ENCODE peak calls at places on chromosomes 3 and 15, in nine cellular contexts. One of them, this sample, is unnamed.

GRCh38 chr3:18194431-18194830 is 230.7 kb downstream of the SATB1 start:
- DNase-seq in HL-60: peak; percentile 56
- DNase-seq in brain microvascular endothelial cell: no peak
- DNase-seq in pancreas: no peak
- DNase-seq in sigmoid colon: no peak
- DNase-seq in GM23248: no peak
- DNase-seq in Peyer's patch: no peak
- DNase-seq in WERI-Rb-1: no peak
- DNase-seq in esophagus squamous epithelium: no peak
- DNase-seq in this sample: no peak

GRCh38 chr3:178090899-178091298 is 445.3 kb upstream of the KCNMB2 start:
- DNase-seq in HL-60: no peak
- DNase-seq in brain microvascular endothelial cell: no peak
- DNase-seq in pancreas: no peak
- DNase-seq in sigmoid colon: no peak
- DNase-seq in GM23248: no peak
- DNase-seq in Peyer's patch: no peak
- DNase-seq in WERI-Rb-1: no peak
- DNase-seq in esophagus squamous epithelium: no peak
- DNase-seq in this sample: no peak

GRCh38 chr3:23760871-23761373 is 44.8 kb upstream of the UBE2E1 start:
- DNase-seq in HL-60: no peak
- DNase-seq in brain microvascular endothelial cell: no peak
- DNase-seq in pancreas: no peak
- DNase-seq in sigmoid colon: no peak
- DNase-seq in GM23248: no peak
- DNase-seq in Peyer's patch: no peak
- DNase-seq in WERI-Rb-1: no peak
- DNase-seq in esophagus squamous epithelium: no peak
- DNase-seq in this sample: no peak

GRCh38 chr15:89829616-89830440 is 15.2 kb upstream of the ANPEP start:
- DNase-seq in HL-60: no peak
- DNase-seq in brain microvascular endothelial cell: no peak
- DNase-seq in pancreas: no peak
- DNase-seq in sigmoid colon: no peak
- DNase-seq in GM23248: no peak
- DNase-seq in Peyer's patch: no peak
- DNase-seq in WERI-Rb-1: no peak
- DNase-seq in esophagus squamous epithelium: no peak
- DNase-seq in this sample: no peak

GRCh38 chr3:111303760-111304159 is 232.1 kb downstream of the NECTIN3 start:
- DNase-seq in HL-60: no peak
- DNase-seq in brain microvascular endothelial cell: peak; percentile 24
- DNase-seq in pancreas: no peak
- DNase-seq in sigmoid colon: no peak
- DNase-seq in GM23248: peak; percentile 61
- DNase-seq in Peyer's patch: no peak
- DNase-seq in WERI-Rb-1: no peak
- DNase-seq in esophagus squamous epithelium: no peak
- DNase-seq in this sample: no peak

GRCh38 chr15:49079340-49080039 is 33.2 kb upstream of the SECISBP2L start:
- DNase-seq in HL-60: no peak
- DNase-seq in brain microvascular endothelial cell: no peak
- DNase-seq in pancreas: no peak
- DNase-seq in sigmoid colon: no peak
- DNase-seq in GM23248: no peak
- DNase-seq in Peyer's patch: no peak
- DNase-seq in WERI-Rb-1: no peak
- DNase-seq in esophagus squamous epithelium: no peak
- DNase-seq in this sample: no peak

GRCh38 chr3:154018100-154018696 is 103.0 kb upstream of the ARHGEF26 start:
- DNase-seq in HL-60: no peak
- DNase-seq in brain microvascular endothelial cell: peak; percentile 39
- DNase-seq in pancreas: no peak
- DNase-seq in sigmoid colon: no peak
- DNase-seq in GM23248: peak; percentile 40
- DNase-seq in Peyer's patch: no peak
- DNase-seq in WERI-Rb-1: peak; percentile 61
- DNase-seq in esophagus squamous epithelium: no peak
- DNase-seq in this sample: no peak

GRCh38 chr15:47586653-47587224 is 130.6 kb upstream of the SEMA6D start:
- DNase-seq in HL-60: no peak
- DNase-seq in brain microvascular endothelial cell: peak; percentile 65
- DNase-seq in pancreas: no peak
- DNase-seq in sigmoid colon: no peak
- DNase-seq in GM23248: no peak
- DNase-seq in Peyer's patch: no peak
- DNase-seq in WERI-Rb-1: no peak
- DNase-seq in esophagus squamous epithelium: no peak
- DNase-seq in this sample: peak; percentile 15

GRCh38 chr3:84108442-84108971 is 850.3 kb upstream of the CADM2 start:
- DNase-seq in HL-60: no peak
- DNase-seq in brain microvascular endothelial cell: peak; percentile 12
- DNase-seq in pancreas: no peak
- DNase-seq in sigmoid colon: no peak
- DNase-seq in GM23248: peak; percentile 55
- DNase-seq in Peyer's patch: no peak
- DNase-seq in WERI-Rb-1: no peak
- DNase-seq in esophagus squamous epithelium: no peak
- DNase-seq in this sample: no peak

GRCh38 chr15:47650564-47650963 is 66.7 kb upstream of the SEMA6D start:
- DNase-seq in HL-60: no peak
- DNase-seq in brain microvascular endothelial cell: no peak
- DNase-seq in pancreas: no peak
- DNase-seq in sigmoid colon: no peak
- DNase-seq in GM23248: no peak
- DNase-seq in Peyer's patch: no peak
- DNase-seq in WERI-Rb-1: no peak
- DNase-seq in esophagus squamous epithelium: no peak
- DNase-seq in this sample: no peak

GRCh38 chr3:46564190-46565112 is 1.7 kb downstream of the LRRC2 start:
- DNase-seq in HL-60: no peak
- DNase-seq in brain microvascular endothelial cell: no peak
- DNase-seq in pancreas: no peak
- DNase-seq in sigmoid colon: no peak
- DNase-seq in GM23248: peak; percentile 85
- DNase-seq in Peyer's patch: no peak
- DNase-seq in WERI-Rb-1: no peak
- DNase-seq in esophagus squamous epithelium: no peak
- DNase-seq in this sample: no peak

GRCh38 chr3:197960694-197961581 is 921 bp downstream of the LMLN start:
- DNase-seq in HL-60: no peak
- DNase-seq in brain microvascular endothelial cell: no peak
- DNase-seq in pancreas: no peak
- DNase-seq in sigmoid colon: no peak
- DNase-seq in GM23248: peak; percentile 59
- DNase-seq in Peyer's patch: no peak
- DNase-seq in WERI-Rb-1: no peak
- DNase-seq in esophagus squamous epithelium: no peak
- DNase-seq in this sample: no peak

GRCh38 chr15:58549013-58549779 is 117.4 kb downstream of the LIPC start:
- DNase-seq in HL-60: no peak
- DNase-seq in brain microvascular endothelial cell: no peak
- DNase-seq in pancreas: no peak
- DNase-seq in sigmoid colon: no peak
- DNase-seq in GM23248: no peak
- DNase-seq in Peyer's patch: no peak
- DNase-seq in WERI-Rb-1: peak; percentile 72
- DNase-seq in esophagus squamous epithelium: no peak
- DNase-seq in this sample: no peak

GRCh38 chr3:7504886-7505775 is 644.2 kb downstream of the GRM7 start:
- DNase-seq in HL-60: no peak
- DNase-seq in brain microvascular endothelial cell: peak; percentile 68
- DNase-seq in pancreas: no peak
- DNase-seq in sigmoid colon: no peak
- DNase-seq in GM23248: no peak
- DNase-seq in Peyer's patch: no peak
- DNase-seq in WERI-Rb-1: no peak
- DNase-seq in esophagus squamous epithelium: no peak
- DNase-seq in this sample: no peak

GRCh38 chr3:188915137-188915536 is 256.6 kb upstream of the TPRG1 start:
- DNase-seq in HL-60: no peak
- DNase-seq in brain microvascular endothelial cell: no peak
- DNase-seq in pancreas: no peak
- DNase-seq in sigmoid colon: no peak
- DNase-seq in GM23248: peak; percentile 68
- DNase-seq in Peyer's patch: no peak
- DNase-seq in WERI-Rb-1: no peak
- DNase-seq in esophagus squamous epithelium: no peak
- DNase-seq in this sample: no peak

GRCh38 chr15:69854521-69855171 is 243.1 kb downstream of the TLE3 start:
- DNase-seq in HL-60: no peak
- DNase-seq in brain microvascular endothelial cell: peak; percentile 75
- DNase-seq in pancreas: no peak
- DNase-seq in sigmoid colon: no peak
- DNase-seq in GM23248: peak; percentile 77
- DNase-seq in Peyer's patch: no peak
- DNase-seq in WERI-Rb-1: no peak
- DNase-seq in esophagus squamous epithelium: no peak
- DNase-seq in this sample: no peak

DNA sequence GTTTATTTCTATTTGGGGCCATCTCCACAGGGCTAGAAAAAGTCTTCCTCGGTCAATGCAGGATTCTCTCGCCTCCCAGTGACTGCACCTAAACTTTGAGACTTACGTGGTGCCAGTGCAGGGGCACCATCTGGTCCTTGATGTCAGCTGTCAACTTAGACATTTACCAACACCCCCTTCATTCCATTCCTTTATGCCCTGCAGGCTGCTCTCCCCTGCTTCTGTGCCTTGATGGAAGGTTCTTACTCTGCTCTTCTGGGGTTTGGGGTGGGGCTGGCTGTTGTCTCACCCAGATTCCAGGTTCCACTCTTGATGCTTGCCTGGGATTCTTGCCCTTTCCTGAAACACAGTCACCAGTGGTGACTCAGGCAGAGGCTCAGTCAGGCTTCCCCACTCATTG is 101.8 kb downstream of the ST8SIA2 start:
- DNase-seq in HL-60: no peak
- DNase-seq in brain microvascular endothelial cell: no peak
- DNase-seq in pancreas: no peak
- DNase-seq in sigmoid colon: no peak
- DNase-seq in GM23248: peak; percentile 23
- DNase-seq in Peyer's patch: no peak
- DNase-seq in WERI-Rb-1: no peak
- DNase-seq in esophagus squamous epithelium: no peak
- DNase-seq in this sample: no peak
- H3K27ac ChIP-seq in HL-60: no peak overlapping the region
- H3K27ac ChIP-seq in brain microvascular endothelial cell: no peak overlapping the region
- H3K27ac ChIP-seq in pancreas: no peak overlapping the region
- H3K27ac ChIP-seq in sigmoid colon: no peak overlapping the region
- H3K27ac ChIP-seq in GM23248: no peak overlapping the region
- H3K27ac ChIP-seq in Peyer's patch: no peak overlapping the region
- H3K27ac ChIP-seq in WERI-Rb-1: no peak overlapping the region
- H3K27ac ChIP-seq in esophagus squamous epithelium: no peak overlapping the region
- H3K27ac ChIP-seq in this sample: no peak overlapping the region

GRCh38 chr3:105866656-105867653 is 1.9 kb downstream of the CBLB start:
- DNase-seq in HL-60: no peak
- DNase-seq in brain microvascular endothelial cell: peak; percentile 53
- DNase-seq in pancreas: no peak
- DNase-seq in sigmoid colon: peak; percentile 67
- DNase-seq in GM23248: peak; percentile 72
- DNase-seq in Peyer's patch: peak; percentile 31
- DNase-seq in WERI-Rb-1: no peak
- DNase-seq in esophagus squamous epithelium: no peak
- DNase-seq in this sample: no peak
- H3K27ac ChIP-seq in HL-60: no peak overlapping the region
- H3K27ac ChIP-seq in brain microvascular endothelial cell: peak overlapping the region; percentile 99
- H3K27ac ChIP-seq in pancreas: peak overlapping the region; percentile 95
- H3K27ac ChIP-seq in sigmoid colon: peak overlapping the region; percentile 99
- H3K27ac ChIP-seq in GM23248: peak overlapping the region; percentile 95
- H3K27ac ChIP-seq in Peyer's patch: peak overlapping the region; percentile 92
- H3K27ac ChIP-seq in WERI-Rb-1: no peak overlapping the region
- H3K27ac ChIP-seq in esophagus squamous epithelium: peak overlapping the region; percentile 90
- H3K27ac ChIP-seq in this sample: peak overlapping the region; percentile 92

DNA sequence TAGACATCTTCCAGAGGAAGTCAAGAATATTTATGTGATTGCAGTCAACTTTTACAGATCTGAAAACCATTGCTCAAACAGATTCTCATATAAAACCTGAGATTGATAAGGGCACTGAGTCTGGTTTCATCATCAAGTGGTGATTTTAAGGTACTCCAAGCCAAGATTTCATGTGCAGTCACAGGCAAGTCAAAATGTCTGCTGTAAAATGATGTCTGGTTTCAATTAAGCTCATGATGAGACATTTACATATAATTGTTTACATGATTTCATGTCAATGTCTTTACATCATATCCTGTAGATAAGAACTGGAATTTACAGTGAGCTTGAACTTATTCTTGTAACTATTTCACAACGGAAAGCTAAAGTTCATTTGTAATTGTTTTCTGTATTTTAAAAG is 1215.5 kb downstream of the ROBO2 start:
- DNase-seq in HL-60: no peak
- DNase-seq in brain microvascular endothelial cell: peak; percentile 63
- DNase-seq in pancreas: no peak
- DNase-seq in sigmoid colon: no peak
- DNase-seq in GM23248: peak; percentile 83
- DNase-seq in Peyer's patch: no peak
- DNase-seq in WERI-Rb-1: no peak
- DNase-seq in esophagus squamous epithelium: no peak
- DNase-seq in this sample: no peak
- H3K27ac ChIP-seq in HL-60: no peak overlapping the region
- H3K27ac ChIP-seq in brain microvascular endothelial cell: peak overlapping the region; percentile 51
- H3K27ac ChIP-seq in pancreas: no peak overlapping the region
- H3K27ac ChIP-seq in sigmoid colon: no peak overlapping the region
- H3K27ac ChIP-seq in GM23248: peak overlapping the region; percentile 53
- H3K27ac ChIP-seq in Peyer's patch: no peak overlapping the region
- H3K27ac ChIP-seq in WERI-Rb-1: no peak overlapping the region
- H3K27ac ChIP-seq in esophagus squamous epithelium: no peak overlapping the region
- H3K27ac ChIP-seq in this sample: no peak overlapping the region

GRCh38 chr15:34656005-34656604 is 72.7 kb upstream of the GOLGA8B start:
- DNase-seq in HL-60: no peak
- DNase-seq in brain microvascular endothelial cell: no peak
- DNase-seq in pancreas: no peak
- DNase-seq in sigmoid colon: no peak
- DNase-seq in GM23248: no peak
- DNase-seq in Peyer's patch: no peak
- DNase-seq in WERI-Rb-1: no peak
- DNase-seq in esophagus squamous epithelium: no peak
- DNase-seq in this sample: no peak

GRCh38 chr15:34655198-34655770 is 71.8 kb upstream of the GOLGA8B start:
- DNase-seq in HL-60: no peak
- DNase-seq in brain microvascular endothelial cell: no peak
- DNase-seq in pancreas: no peak
- DNase-seq in sigmoid colon: no peak
- DNase-seq in GM23248: no peak
- DNase-seq in Peyer's patch: no peak
- DNase-seq in WERI-Rb-1: no peak
- DNase-seq in esophagus squamous epithelium: no peak
- DNase-seq in this sample: no peak

GRCh38 chr15:34657469-34658127 is 74.1 kb upstream of the GOLGA8B start:
- DNase-seq in HL-60: no peak
- DNase-seq in brain microvascular endothelial cell: no peak
- DNase-seq in pancreas: no peak
- DNase-seq in sigmoid colon: no peak
- DNase-seq in GM23248: no peak
- DNase-seq in Peyer's patch: no peak
- DNase-seq in WERI-Rb-1: no peak
- DNase-seq in esophagus squamous epithelium: no peak
- DNase-seq in this sample: no peak

GRCh38 chr15:34663101-34663500 is 79.7 kb upstream of the GOLGA8B start:
- DNase-seq in HL-60: no peak
- DNase-seq in brain microvascular endothelial cell: no peak
- DNase-seq in pancreas: no peak
- DNase-seq in sigmoid colon: no peak
- DNase-seq in GM23248: no peak
- DNase-seq in Peyer's patch: no peak
- DNase-seq in WERI-Rb-1: no peak
- DNase-seq in esophagus squamous epithelium: no peak
- DNase-seq in this sample: no peak

GRCh38 chr15:34659056-34659455 is 75.6 kb upstream of the GOLGA8B start:
- DNase-seq in HL-60: no peak
- DNase-seq in brain microvascular endothelial cell: no peak
- DNase-seq in pancreas: no peak
- DNase-seq in sigmoid colon: no peak
- DNase-seq in GM23248: no peak
- DNase-seq in Peyer's patch: no peak
- DNase-seq in WERI-Rb-1: no peak
- DNase-seq in esophagus squamous epithelium: no peak
- DNase-seq in this sample: no peak
- H3K27ac ChIP-seq in HL-60: no peak overlapping the region
- H3K27ac ChIP-seq in brain microvascular endothelial cell: no peak overlapping the region
- H3K27ac ChIP-seq in pancreas: no peak overlapping the region
- H3K27ac ChIP-seq in sigmoid colon: no peak overlapping the region
- H3K27ac ChIP-seq in GM23248: no peak overlapping the region
- H3K27ac ChIP-seq in Peyer's patch: no peak overlapping the region
- H3K27ac ChIP-seq in WERI-Rb-1: no peak overlapping the region
- H3K27ac ChIP-seq in esophagus squamous epithelium: no peak overlapping the region
- H3K27ac ChIP-seq in this sample: no peak overlapping the region